ENCODE peak calls at places on chromosomes 4 and X, in six cellular contexts. O is fibroblast of villous mesenchyme, G is breast epithelium, L is AG04450, R is mammary epithelial cell, D is lower leg skin. Q is an unnamed sample.

GRCh38 chr4:529563-529962 is 30.6 kb downstream of the PIGG start:
- DNase-seq in D (no peak), R (no peak), L (no peak), G (no peak), O (no peak), Q (no peak)

GRCh38 chrX:136907626-136908025 is 27.1 kb upstream of the RBMX start:
- DNase-seq in L (no peak), D (no peak), R (no peak), O (no peak), G (no peak), Q (no peak)

GRCh38 chr4:161336621-161337020 is 827.2 kb downstream of the FSTL5 start:
- DNase-seq in G (no peak), D (no peak), R (no peak), L (no peak), O (no peak), Q (no peak)

GRCh38 chr4:31467781-31468180 is 747.6 kb downstream of the PCDH7 start:
- DNase-seq in D (no peak), O (no peak), L (no peak), R (peak), G (no peak), Q (no peak)

GRCh38 chr4:143417679-143418403 is 81.2 kb downstream of the GAB1 start:
- DNase-seq in O (no peak), G (no peak), R (no peak), D (no peak), L (no peak), Q (no peak)

GRCh38 chr4:154348657-154349056 is 142.9 kb downstream of the DCHS2 start:
- DNase-seq in G (no peak), R (no peak), O (no peak), D (no peak), L (no peak), Q (no peak)

GRCh38 chr4:126004936-126005335 is 690.2 kb downstream of the FAT4 start:
- DNase-seq in G (no peak), R (peak), O (peak), L (no peak), D (no peak), Q (no peak)

GRCh38 chr4:83024233-83024632 is 10.8 kb upstream of the COPS4 start:
- DNase-seq in O (no peak), L (no peak), R (no peak), D (no peak), G (no peak), Q (no peak)

GRCh38 chr4:48031802-48032525 is 15.4 kb downstream of the NIPAL1 start:
- DNase-seq in R (no peak), G (no peak), O (peak), L (no peak), D (no peak), Q (no peak)

GRCh38 chr4:23373269-23373668 is 516.6 kb downstream of the PPARGC1A start:
- DNase-seq in D (no peak), G (no peak), R (peak), O (no peak), L (no peak), Q (no peak)

DNA sequence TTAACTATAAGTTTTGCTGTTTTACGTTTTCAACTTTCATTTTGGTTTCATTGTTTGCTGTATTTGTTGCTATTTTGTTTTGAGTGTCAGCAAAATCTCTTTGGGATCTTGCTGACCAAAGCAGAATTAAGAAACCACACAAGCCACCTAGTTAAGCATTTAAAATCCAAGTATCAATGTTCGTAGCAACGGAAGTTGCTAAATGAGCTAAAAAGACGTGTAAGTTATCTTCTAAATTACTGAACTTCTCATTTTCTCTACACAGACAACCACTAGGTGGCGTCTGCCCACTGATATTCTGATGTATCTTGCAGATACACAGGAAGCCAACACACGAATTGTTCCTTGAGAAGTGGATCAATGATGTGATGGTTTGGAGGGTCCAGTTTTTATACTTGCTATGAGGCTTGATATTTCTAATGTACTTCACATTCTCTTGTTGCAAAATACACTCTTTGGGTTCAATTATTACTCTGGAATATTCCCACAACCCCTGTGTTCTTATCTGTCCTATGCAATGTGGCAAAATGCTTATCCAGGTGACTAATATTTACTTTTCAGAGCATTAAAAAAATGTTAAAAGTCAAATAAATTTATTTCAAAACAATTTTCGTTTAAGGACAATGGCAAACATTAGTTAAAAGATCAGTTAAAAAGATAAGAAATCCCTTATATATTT is 250.5 kb downstream of the TECRL start:
- DNase-seq in O (peak), R (peak), G (no peak), L (no peak), D (peak), Q (peak)
- H3K4me3 ChIP-seq in O (no peak), R (peak), G (peak), L (no peak), D (no peak), Q (no peak)

GRCh38 chrX:133183806-133184205 is 34.3 kb downstream of the TFDP3 start:
- DNase-seq in G (no peak), D (no peak), R (peak), O (no peak), L (no peak), Q (no peak)

GRCh38 chrX:133185119-133185518 is 33.0 kb downstream of the TFDP3 start:
- DNase-seq in G (no peak), R (no peak), O (no peak), L (no peak), D (no peak), Q (no peak)

GRCh38 chrX:133177202-133177601 is 41.0 kb downstream of the TFDP3 start:
- DNase-seq in D (no peak), L (no peak), R (no peak), O (no peak), G (no peak), Q (no peak)

GRCh38 chrX:133179500-133179899 is 38.7 kb downstream of the TFDP3 start:
- DNase-seq in L (no peak), D (no peak), O (no peak), R (no peak), G (no peak), Q (no peak)
- TF ChIP-seq CTCF in L (no peak), D (no peak), O (no peak), R (no peak), G (no peak), Q (no peak)

DNA sequence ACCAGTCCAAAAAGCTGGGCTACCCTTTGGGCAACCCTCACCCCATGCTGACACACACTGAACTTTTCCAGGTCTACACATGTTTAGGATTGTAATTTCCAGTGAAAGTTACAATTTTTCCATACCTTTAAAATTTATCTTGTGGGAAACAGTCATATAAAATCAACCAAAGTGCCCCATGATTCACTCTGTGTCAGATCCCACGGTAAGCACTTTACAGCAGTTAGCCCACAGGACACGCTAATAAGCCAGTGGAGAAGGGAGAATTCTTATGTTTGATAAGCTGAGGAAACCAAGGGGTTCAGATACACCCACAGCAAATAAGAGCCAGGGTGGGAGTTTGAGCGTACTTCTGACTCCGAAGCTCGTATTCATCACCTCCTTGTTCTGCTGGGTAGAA is 72.4 kb upstream of the TBL1X start:
- DNase-seq in O (no peak), L (no peak), G (no peak), R (no peak), D (no peak), Q (no peak)
- H3K4me3 ChIP-seq in O (no peak), L (no peak), G (no peak), R (no peak), D (no peak), Q (no peak)

GRCh38 chr4:129641179-129641578 is 545.2 kb downstream of the C4orf33 start:
- DNase-seq in O (peak), G (no peak), R (peak), D (peak), L (no peak), Q (no peak)
- TF ChIP-seq CTCF in O (peak), G (no peak), R (peak), D (no peak), L (peak), Q (peak)

GRCh38 chr4:42490015-42490414 is 92.7 kb downstream of the SHISA3 start:
- DNase-seq in G (no peak), R (no peak), O (no peak), L (no peak), D (no peak), Q (no peak)
- H3K4me3 ChIP-seq in G (no peak), R (no peak), O (no peak), L (no peak), D (no peak), Q (no peak)

GRCh38 chrX:74234829-74235228 is 69.2 kb upstream of the ZCCHC13 start:
- DNase-seq in R (no peak), G (no peak), O (no peak), D (no peak), L (no peak), Q (no peak)
- TF ChIP-seq CTCF in R (peak), G (no peak), O (peak), D (no peak), L (no peak), Q (no peak)

GRCh38 chr4:186757696-186758330 is 34.2 kb upstream of the FAT1 start:
- DNase-seq in O (no peak), G (no peak), L (no peak), R (no peak), D (no peak), Q (no peak)

GRCh38 chr4:186749611-186750281 is 26.1 kb upstream of the FAT1 start:
- DNase-seq in O (no peak), G (no peak), R (no peak), D (no peak), L (no peak), Q (no peak)

GRCh38 chr4:186746581-186746980 is 22.9 kb upstream of the FAT1 start:
- DNase-seq in R (peak), L (no peak), O (peak), G (no peak), D (no peak), Q (no peak)

GRCh38 chr4:186755550-186756519 is 32.2 kb upstream of the FAT1 start:
- DNase-seq in O (no peak), R (no peak), G (no peak), D (no peak), L (no peak), Q (no peak)

GRCh38 chr4:186752310-186752709 is 28.7 kb upstream of the FAT1 start:
- DNase-seq in R (no peak), D (no peak), G (no peak), L (no peak), O (no peak), Q (no peak)
- H3K4me3 ChIP-seq in R (no peak), D (no peak), G (no peak), L (no peak), O (no peak), Q (no peak)

GRCh38 chr4:75891611-75892010 is 10.6 kb downstream of the PPEF2 start:
- DNase-seq in R (no peak), O (no peak), D (no peak), L (no peak), G (no peak), Q (no peak)

GRCh38 chr4:75892508-75892907 is 9.7 kb downstream of the PPEF2 start:
- DNase-seq in O (no peak), L (no peak), R (peak), D (no peak), G (no peak), Q (no peak)

GRCh38 chr4:75898533-75898932 is 3.7 kb downstream of the PPEF2 start:
- DNase-seq in O (no peak), R (no peak), G (no peak), L (no peak), D (no peak), Q (no peak)

DNA sequence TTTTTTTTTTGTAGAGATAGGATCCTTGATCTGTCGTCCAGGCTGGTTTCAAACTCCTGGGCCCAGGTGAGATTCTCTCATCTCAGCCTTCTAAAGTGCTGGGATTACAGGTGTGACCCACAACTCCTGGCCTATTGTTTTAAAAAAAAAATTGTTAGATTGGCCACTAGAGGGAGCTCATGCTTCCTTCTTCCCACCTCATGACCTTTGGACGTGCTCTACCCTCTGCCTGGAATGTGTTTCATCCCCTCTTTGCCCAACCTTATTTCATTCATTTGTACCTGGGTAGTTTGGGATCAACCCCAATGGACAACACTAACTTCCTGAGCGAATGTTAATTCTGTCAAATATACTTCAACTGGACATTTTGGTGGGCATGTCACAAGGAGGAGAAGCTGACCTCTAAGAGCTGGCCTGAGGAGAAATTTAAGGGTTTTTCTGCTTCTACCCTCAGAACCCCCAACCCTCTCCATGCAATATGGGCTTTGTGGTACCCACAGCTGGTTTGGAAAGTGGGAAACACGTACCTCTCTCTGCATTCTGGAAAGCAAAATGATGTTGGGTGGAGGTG is 6.4 kb downstream of the PPEF2 start:
- DNase-seq in G (no peak), D (no peak), L (no peak), O (peak), R (peak), Q (no peak)
- TF ChIP-seq CTCF in G (no peak), D (no peak), L (peak), O (peak), R (peak), Q (peak)

Q was measured in AG09309.